ENCODE peak calls at places on chromosome 10, in seven cellular contexts. I, L, S, F, Q, W and A are unnamed samples.

GRCh38 chr10:119431768-119432135 is 110.8 kb downstream of the RGS10 start:
- DNase-seq in L (no peak), Q (no peak), I (no peak), S (no peak), F (no peak), W (no peak), A (no peak)

GRCh38 chr10:7354330-7355047 is 56.3 kb downstream of the SFMBT2 start:
- DNase-seq in L (peak; percentile 84), Q (no peak), I (no peak), W (no peak), F (peak; percentile 85), S (no peak), A (peak; percentile 87)

GRCh38 chr10:28806481-28806880 is 129.2 kb downstream of the BAMBI start:
- DNase-seq in L (peak; percentile 22), I (peak; percentile 61), S (no peak), F (no peak), W (no peak), Q (no peak), A (no peak)

GRCh38 chr10:78506614-78507013 is 473.0 kb downstream of the RPS24 start:
- DNase-seq in I (no peak), Q (no peak), F (no peak), W (no peak), S (no peak), L (no peak), A (no peak)

GRCh38 chr10:74906631-74907030 is 80.2 kb downstream of the KAT6B start:
- DNase-seq in S (no peak), W (no peak), L (no peak), Q (no peak), I (no peak), F (no peak), A (no peak)

GRCh38 chr10:101709359-101710063 is 14.5 kb upstream of the FBXW4 start:
- DNase-seq in I (no peak), F (no peak), S (no peak), W (no peak), L (peak; percentile 40), Q (no peak), A (no peak)

GRCh38 chr10:129385600-129385999 is 81.4 kb upstream of the MGMT start:
- DNase-seq in Q (no peak), L (no peak), I (no peak), S (no peak), F (no peak), W (no peak), A (peak; percentile 9)

GRCh38 chr10:128859738-128860386 is 607.2 kb upstream of the MGMT start:
- DNase-seq in L (peak; percentile 8), I (no peak), S (no peak), Q (no peak), F (peak; percentile 32), W (no peak), A (no peak)

GRCh38 chr10:131099028-131099427 is 212.5 kb downstream of the TCERG1L start:
- DNase-seq in S (no peak), Q (no peak), L (no peak), W (no peak), F (no peak), I (no peak), A (no peak)

GRCh38 chr10:71984798-71985388 is 20.7 kb downstream of the CHST3 start:
- DNase-seq in S (no peak), W (no peak), F (no peak), L (no peak), I (no peak), Q (no peak), A (no peak)

GRCh38 chr10:75334720-75335119 is 66.8 kb downstream of the ZNF503 start:
- DNase-seq in Q (no peak), W (no peak), S (no peak), L (peak; percentile 5), F (no peak), I (no peak), A (no peak)

GRCh38 chr10:116044722-116045374 is 228.2 kb downstream of the GFRA1 start:
- DNase-seq in F (no peak), S (no peak), W (no peak), I (no peak), L (peak; percentile 8), Q (peak; percentile 63), A (no peak)

GRCh38 chr10:1548146-1548545 is 189.2 kb downstream of the ADARB2 start:
- DNase-seq in S (no peak), I (no peak), L (no peak), F (no peak), W (no peak), Q (no peak), A (no peak)

GRCh38 chr10:132589015-132589414 is 51.4 kb downstream of the INPP5A start:
- DNase-seq in L (no peak), F (no peak), Q (no peak), I (no peak), S (no peak), W (no peak), A (no peak)

GRCh38 chr10:132591166-132591971 is 53.8 kb downstream of the INPP5A start:
- DNase-seq in F (peak; percentile 74), L (peak; percentile 70), W (peak; percentile 75), I (no peak), S (no peak), Q (peak; percentile 65), A (peak; percentile 54)

GRCh38 chr10:132589681-132590080 is 52.1 kb downstream of the INPP5A start:
- DNase-seq in L (no peak), Q (no peak), S (no peak), F (no peak), W (no peak), I (no peak), A (no peak)

GRCh38 chr10:132590752-132591121 is 53.1 kb downstream of the INPP5A start:
- DNase-seq in I (no peak), W (no peak), Q (no peak), F (no peak), L (no peak), S (no peak), A (no peak)

GRCh38 chr10:132590094-132590751 is 52.6 kb downstream of the INPP5A start:
- DNase-seq in L (no peak), I (no peak), S (no peak), Q (no peak), F (no peak), W (no peak), A (no peak)
- H3K27ac ChIP-seq in L (no peak overlapping the region), I (no peak overlapping the region), S (no peak overlapping the region), Q (peak overlapping the region; percentile 78), F (no peak overlapping the region), W (no peak overlapping the region), A (no peak overlapping the region)

GRCh38 chr10:58672855-58673254 is 160.2 kb downstream of the BICC1 start:
- DNase-seq in Q (no peak), W (no peak), L (peak; percentile 70), S (no peak), I (no peak), F (no peak), A (no peak)

GRCh38 chr10:58675321-58675720 is 162.6 kb downstream of the BICC1 start:
- DNase-seq in I (no peak), W (no peak), L (no peak), F (no peak), Q (no peak), S (no peak), A (no peak)

DNA sequence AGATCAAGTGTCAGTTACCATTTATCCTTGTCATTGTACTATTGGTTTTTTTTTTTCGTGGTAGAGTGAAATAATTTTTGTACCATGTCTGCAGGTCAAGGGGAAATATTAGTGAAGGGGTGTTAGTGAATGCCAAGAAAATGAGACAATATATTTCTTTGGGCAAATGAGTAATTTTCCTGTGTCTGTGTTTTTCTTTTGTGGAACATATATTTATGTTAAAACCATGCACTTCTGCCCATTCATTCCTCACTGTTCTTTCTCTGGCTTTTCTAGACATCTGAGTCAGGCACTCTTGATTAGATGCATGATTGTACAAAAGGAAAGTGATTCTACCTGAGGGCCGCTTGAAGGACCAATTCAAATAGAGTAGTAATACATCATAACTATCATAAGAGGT is 161.6 kb downstream of the BICC1 start:
- DNase-seq in Q (no peak), S (no peak), F (no peak), L (no peak), I (no peak), W (no peak), A (no peak)
- H3K27ac ChIP-seq in Q (no peak overlapping the region), S (no peak overlapping the region), F (no peak overlapping the region), L (no peak overlapping the region), I (no peak overlapping the region), W (no peak overlapping the region), A (no peak overlapping the region)

DNA sequence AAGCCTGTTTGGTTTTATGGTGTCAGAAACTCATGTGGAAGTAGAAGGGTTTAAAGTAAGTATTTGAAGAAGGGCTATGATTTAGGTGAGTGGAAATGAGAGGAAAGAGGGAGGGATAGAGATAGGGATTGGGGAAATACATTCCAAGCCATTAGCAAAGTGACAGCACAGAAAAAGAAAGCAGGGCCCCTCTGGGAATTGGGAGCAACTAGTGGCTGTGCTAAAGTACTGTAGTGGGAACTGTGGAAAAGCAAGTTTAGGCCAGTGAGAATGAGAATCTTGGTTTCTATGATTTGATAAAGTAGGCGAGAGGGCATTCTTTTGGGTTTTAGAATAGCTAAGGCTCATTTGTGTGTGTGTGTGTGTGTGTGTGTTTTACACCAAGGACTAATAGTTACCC is 5.0 kb downstream of the PRKG1 start:
- DNase-seq in Q (no peak), W (no peak), L (no peak), S (no peak), F (no peak), I (no peak), A (no peak)
- H3K27ac ChIP-seq in Q (no peak overlapping the region), W (peak overlapping the region; percentile 90), L (no peak overlapping the region), S (no peak overlapping the region), F (no peak overlapping the region), I (no peak overlapping the region), A (no peak overlapping the region)

DNA sequence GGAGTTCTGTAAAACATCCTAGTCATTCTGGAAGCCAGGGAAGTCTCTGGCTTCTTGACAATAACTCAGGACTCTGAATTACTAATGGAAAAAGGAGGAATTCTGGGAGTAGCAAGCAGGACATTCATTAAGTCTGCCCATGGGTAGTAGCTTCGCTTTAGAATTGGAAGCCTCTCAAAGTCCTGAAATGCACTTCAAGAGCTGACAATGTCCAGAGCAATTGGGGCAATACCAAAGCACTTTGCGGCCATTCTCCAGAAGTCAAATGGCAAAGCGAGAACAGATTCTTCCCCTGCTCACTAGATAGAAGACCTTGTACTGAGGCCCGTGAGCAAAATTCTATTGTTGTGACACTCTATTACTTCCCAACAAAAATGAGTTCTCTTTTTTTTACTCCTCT is 150.3 kb upstream of the FRMD4A start:
- DNase-seq in F (no peak), W (no peak), Q (no peak), L (no peak), I (no peak), S (no peak), A (no peak)
- H3K27ac ChIP-seq in F (no peak overlapping the region), W (no peak overlapping the region), Q (no peak overlapping the region), L (no peak overlapping the region), I (no peak overlapping the region), S (peak overlapping the region; percentile 72), A (no peak overlapping the region)

GRCh38 chr10:132484922-132485321 is 52.7 kb upstream of the INPP5A start:
- DNase-seq in Q (no peak), S (no peak), I (no peak), L (no peak), W (no peak), F (no peak), A (no peak)
- H3K27ac ChIP-seq in Q (no peak overlapping the region), S (no peak overlapping the region), I (no peak overlapping the region), L (no peak overlapping the region), W (no peak overlapping the region), F (no peak overlapping the region), A (no peak overlapping the region)

GRCh38 chr10:123884351-123884906 is 7.2 kb downstream of the CPXM2 start:
- DNase-seq in Q (no peak), S (no peak), L (no peak), F (no peak), I (peak; percentile 32), W (no peak), A (no peak)
- H3K27ac ChIP-seq in Q (no peak overlapping the region), S (no peak overlapping the region), L (no peak overlapping the region), F (no peak overlapping the region), I (no peak overlapping the region), W (no peak overlapping the region), A (no peak overlapping the region)